ENCODE peak calls at places on chromosomes 6 and 20, in four cellular contexts. C is H9; T is CD8-positive, alpha-beta T cell; M is endothelial cell. P is an unnamed sample.

GRCh38 chr20:39010496-39010895 is 48.4 kb downstream of the DHX35 start:
- DNase-seq in C (peak), T (no peak), M (no peak), P (no peak)

GRCh38 chr6:159312204-159312603 is 143.0 kb downstream of the FNDC1 start:
- DNase-seq in M (no peak), T (no peak), C (no peak), P (no peak)

GRCh38 chr6:34178361-34179105 is 32.6 kb upstream of the GRM4 start:
- DNase-seq in C (no peak), T (no peak), M (no peak), P (no peak)

GRCh38 chr6:97113170-97113569 is 169.8 kb downstream of the MMS22L start:
- DNase-seq in C (no peak), T (no peak), M (no peak), P (no peak)

GRCh38 chr20:63101781-63102719 is 95.3 kb upstream of the BHLHE23 start:
- DNase-seq in C (peak), M (no peak), T (peak), P (peak)

GRCh38 chr6:44133003-44133931 is 5.9 kb downstream of the TMEM63B start:
- DNase-seq in M (no peak), T (no peak), C (peak), P (peak)

GRCh38 chr6:150937126-150937906 is 71.8 kb downstream of the MTHFD1L start:
- DNase-seq in T (no peak), C (no peak), M (no peak), P (no peak)

GRCh38 chr20:62220666-62221568 is 839 bp upstream of the HRH3 start:
- DNase-seq in M (no peak), T (no peak), C (peak), P (peak)

GRCh38 chr6:38773338-38773737 is 58.2 kb downstream of the DNAH8 start:
- DNase-seq in T (no peak), M (peak), C (peak), P (no peak)

GRCh38 chr20:18137412-18138265 is at the start of the genes KAT14 and PET117:
- DNase-seq in C (peak), T (peak), M (peak), P (peak)

GRCh38 chr6:11424395-11425050 is 113.0 kb upstream of the TMEM170B start:
- DNase-seq in T (no peak), M (no peak), C (no peak), P (no peak)

GRCh38 chr6:40288919-40289318 is 298.2 kb downstream of the LRFN2 start:
- DNase-seq in C (peak), T (no peak), M (no peak), P (no peak)

GRCh38 chr6:15905488-15906392 is 223.1 kb upstream of the MYLIP start:
- DNase-seq in M (no peak), T (no peak), C (no peak), P (no peak)

GRCh38 chr6:49543087-49543858 is 7.2 kb upstream of the C6orf141 start:
- DNase-seq in C (no peak), M (no peak), T (no peak), P (no peak)

GRCh38 chr6:136517002-136517401 is 33.2 kb downstream of the MAP7 start:
- DNase-seq in T (no peak), C (no peak), M (no peak), P (no peak)

GRCh38 chr20:15673206-15673605 is 900.0 kb downstream of the KIF16B start:
- DNase-seq in T (no peak), C (no peak), M (no peak), P (no peak)

GRCh38 chr6:64280569-64280968 is 645.0 kb downstream of the PHF3 start:
- DNase-seq in M (no peak), T (no peak), C (no peak), P (peak)

GRCh38 chr20:10596726-10597125 is 77.1 kb downstream of the JAG1 start:
- DNase-seq in M (no peak), T (no peak), C (no peak), P (no peak)

GRCh38 chr6:81098109-81098814 is 654.2 kb downstream of the TENT5A start:
- DNase-seq in T (no peak), C (no peak), M (no peak), P (no peak)

GRCh38 chr6:40743226-40743625 is 156.1 kb upstream of the LRFN2 start:
- DNase-seq in M (no peak), C (peak), T (no peak), P (no peak)

GRCh38 chr6:145318952-145319351 is 416.4 kb downstream of the EPM2A start:
- DNase-seq in M (no peak), C (no peak), T (no peak), P (no peak)

GRCh38 chr6:29014729-29015608 is 9.9 kb upstream of the ZNF311 start:
- DNase-seq in M (peak), T (no peak), C (no peak), P (no peak)

GRCh38 chr6:130679684-130680083 is 147.5 kb upstream of the SMLR1 start:
- DNase-seq in T (no peak), M (no peak), C (no peak), P (no peak)

GRCh38 chr20:2005359-2005758 is 11.5 kb upstream of the PDYN start:
- DNase-seq in T (no peak), M (no peak), C (peak), P (no peak)

GRCh38 chr6:154289818-154290508 is 66.6 kb downstream of the IPCEF1 start:
- DNase-seq in T (no peak), C (no peak), M (no peak), P (no peak)

GRCh38 chr6:105087571-105088211 is 92.1 kb downstream of the POPDC3 start:
- DNase-seq in C (no peak), T (no peak), M (peak), P (no peak)

GRCh38 chr6:1654095-1654494 is 44.4 kb downstream of the FOXC1 start:
- DNase-seq in T (no peak), C (no peak), M (no peak), P (no peak)

GRCh38 chr6:44653761-44654218 is 266.3 kb downstream of the CDC5L start:
- DNase-seq in M (no peak), T (no peak), C (no peak), P (no peak)

GRCh38 chr6:2970034-2970685 is 1.2 kb downstream of the SERPINB6 start:
- DNase-seq in T (no peak), C (peak), M (no peak), P (no peak)

GRCh38 chr6:108622601-108623335 is 62.1 kb downstream of the FOXO3 start:
- DNase-seq in C (no peak), T (no peak), M (no peak), P (no peak)

GRCh38 chr6:151141685-151142084 is 98.1 kb upstream of the AKAP12 start:
- DNase-seq in M (no peak), C (no peak), T (no peak), P (no peak)

GRCh38 chr20:38270869-38271608 is 10.5 kb upstream of the KIAA1755 start:
- DNase-seq in T (no peak), C (no peak), M (no peak), P (no peak)

GRCh38 chr6:51099201-51099600 is 280.5 kb downstream of the TFAP2B start:
- DNase-seq in T (no peak), M (no peak), C (no peak), P (no peak)

GRCh38 chr6:56649782-56650181 is 7.1 kb upstream of the DST start:
- DNase-seq in M (no peak), T (no peak), C (no peak), P (no peak)

GRCh38 chr6:90249044-90249443 is 47.6 kb downstream of the BACH2 start:
- DNase-seq in T (no peak), M (no peak), C (no peak), P (no peak)

GRCh38 chr6:151242420-151242841 is 2.7 kb downstream of the AKAP12 start:
- DNase-seq in T (no peak), M (no peak), C (no peak), P (no peak)

GRCh38 chr20:50165687-50166554 is 12.4 kb upstream of the PEDS1 start:
- DNase-seq in M (peak), C (peak), T (peak), P (peak)
- TF ChIP-seq CTCF in M (no peak), C (no peak), T (no peak), P (no peak)

GRCh38 chr6:36089048-36089447 is 41.3 kb upstream of the MAPK13 start:
- DNase-seq in C (no peak), T (no peak), M (no peak), P (no peak)

GRCh38 chr6:36082318-36082717 is 48.0 kb upstream of the MAPK13 start:
- DNase-seq in C (no peak), M (no peak), T (no peak), P (no peak)

GRCh38 chr6:36078159-36078558 is 50.6 kb downstream of the MAPK14 start:
- DNase-seq in C (no peak), M (no peak), T (no peak), P (no peak)

GRCh38 chr6:36079596-36079995 is 50.7 kb upstream of the MAPK13 start:
- DNase-seq in M (no peak), C (no peak), T (no peak), P (no peak)

GRCh38 chr6:36083446-36083845 is 46.9 kb upstream of the MAPK13 start:
- DNase-seq in T (no peak), M (no peak), C (no peak), P (no peak)
- TF ChIP-seq CTCF in T (no peak), M (no peak), C (no peak), P (no peak)

DNA sequence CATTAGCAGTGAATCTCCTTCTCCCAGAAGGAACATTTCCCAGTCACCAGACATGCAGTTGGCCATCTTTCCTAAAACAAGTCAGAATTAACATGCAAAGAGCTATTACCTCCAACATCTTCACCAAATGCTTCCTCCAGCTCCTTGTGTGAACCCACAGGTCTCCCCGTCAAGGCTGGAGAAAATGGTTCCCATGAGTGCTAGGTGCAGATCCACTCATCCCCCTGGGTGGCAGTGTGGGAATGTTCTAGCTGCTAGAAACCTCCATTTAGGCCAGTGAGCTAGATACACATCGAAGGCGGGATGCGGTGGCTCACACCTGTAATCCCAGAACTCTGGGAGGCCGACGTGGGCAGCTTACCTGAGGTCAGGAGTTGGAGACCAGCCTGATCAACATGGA is 603.9 kb upstream of the SLC35B3 start:
- DNase-seq in M (no peak), T (no peak), C (no peak), P (no peak)
- TF ChIP-seq CTCF in M (no peak), T (no peak), C (no peak), P (no peak)

GRCh38 chr20:59158673-59159072 is 4.9 kb upstream of the ZNF831 start:
- DNase-seq in C (no peak), T (no peak), M (no peak), P (no peak)

GRCh38 chr20:59159822-59160740 is 3.5 kb upstream of the ZNF831 start:
- DNase-seq in T (no peak), M (no peak), C (no peak), P (no peak)

GRCh38 chr20:59157961-59158541 is 5.6 kb upstream of the ZNF831 start:
- DNase-seq in M (no peak), C (no peak), T (no peak), P (no peak)

GRCh38 chr20:59157064-59157463 is 6.6 kb upstream of the ZNF831 start:
- DNase-seq in M (no peak), T (no peak), C (no peak), P (no peak)

GRCh38 chr20:59159091-59159821 is 4.4 kb upstream of the ZNF831 start:
- DNase-seq in C (peak), M (no peak), T (peak), P (no peak)
- TF ChIP-seq CTCF in C (peak), M (no peak), T (peak), P (no peak)

DNA sequence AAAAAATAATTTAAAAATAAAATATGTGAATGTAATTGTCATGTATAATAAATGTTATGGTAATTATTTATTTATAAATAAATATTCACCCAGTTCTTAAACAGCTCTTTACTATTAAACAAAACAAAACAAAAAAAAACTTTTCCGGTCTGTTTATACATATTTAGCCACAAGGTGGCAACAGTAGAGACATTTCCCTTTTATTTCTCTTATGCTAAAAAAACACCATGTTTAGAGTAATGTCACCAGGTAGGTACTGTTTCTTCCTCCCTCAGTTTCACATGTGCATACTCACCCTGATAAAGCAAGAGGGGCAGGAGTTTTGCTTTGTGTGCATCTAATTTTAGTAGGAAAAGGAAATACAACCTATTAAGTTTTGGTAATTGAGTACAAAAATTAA is 610.4 kb upstream of the IMPG1 start:
- DNase-seq in T (no peak), M (no peak), C (no peak), P (no peak)
- TF ChIP-seq CTCF in T (no peak), M (peak), C (peak), P (peak)

DNA sequence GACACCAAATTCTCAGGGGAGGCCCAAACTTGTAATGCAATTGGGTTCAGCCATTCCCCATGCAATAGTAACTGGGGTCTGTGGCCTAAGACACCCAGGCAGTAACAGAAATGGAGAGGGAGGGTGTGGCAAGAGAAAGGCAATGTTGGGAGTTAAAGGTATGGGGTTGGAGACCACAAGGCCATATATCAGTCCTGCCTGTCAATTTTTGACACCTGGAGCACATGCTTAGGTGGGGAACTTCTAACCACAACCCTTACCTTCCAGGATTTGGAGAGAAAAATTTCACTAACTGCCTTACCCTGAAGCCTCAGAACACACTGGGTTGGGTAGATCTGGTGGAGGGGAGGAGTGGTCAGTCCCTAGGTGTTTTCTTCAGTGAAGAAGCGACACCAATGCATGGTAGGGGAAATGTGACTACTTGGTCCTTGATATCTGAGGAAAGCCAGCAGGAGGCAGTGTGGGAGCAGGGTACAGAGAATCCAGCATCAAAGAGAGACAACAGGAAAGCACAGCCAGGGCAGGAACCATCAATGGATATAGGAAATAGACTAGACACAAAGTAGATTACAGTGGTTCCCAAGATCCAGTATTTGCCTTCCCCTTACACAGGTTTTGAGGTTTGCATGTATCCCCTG is 6.8 kb upstream of the USP49 start:
- DNase-seq in T (peak), M (peak), C (peak), P (peak)
- TF ChIP-seq CTCF in T (peak), M (peak), C (peak), P (no peak)

DNA sequence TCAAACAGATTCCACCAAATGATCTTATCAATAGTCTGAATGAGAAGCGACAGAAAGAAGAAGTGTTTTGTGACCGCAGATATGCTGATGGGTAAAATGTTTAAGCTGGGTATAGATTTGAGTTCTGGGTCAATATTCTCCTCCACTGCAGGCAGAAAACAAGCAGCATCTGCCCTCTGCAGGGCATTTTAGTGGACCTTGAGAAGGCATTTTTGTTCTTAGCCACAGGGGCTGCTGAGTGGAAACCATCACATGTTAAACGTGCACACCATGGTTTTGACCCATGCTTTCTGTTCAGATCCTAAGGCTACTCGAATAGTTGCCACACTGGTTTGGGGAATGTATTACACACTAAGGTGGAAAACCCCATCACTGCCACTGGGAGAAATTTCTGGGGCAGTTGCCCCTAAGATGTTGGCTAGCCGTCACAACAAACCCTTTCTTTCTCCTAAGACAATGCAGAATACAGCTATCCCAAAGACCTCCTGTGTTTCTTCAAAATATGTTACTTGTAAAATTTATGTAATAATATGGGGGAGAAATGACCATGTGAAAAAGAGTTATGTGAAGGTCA is 5.5 kb downstream of the POU3F2 start:
- DNase-seq in M (peak), T (no peak), C (no peak), P (peak)
- TF ChIP-seq CTCF in M (no peak), T (no peak), C (peak), P (peak)